ENCODE peak calls at places on chromosomes 4 and X, in six cellular contexts. Z, E, I, P, L and U are unnamed samples.

GRCh38 chr4:41661447-41662076 is 87.0 kb downstream of the PHOX2B start:
- DNase-seq in Z (peak; percentile 48), E (no peak), I (peak; percentile 24), P (peak; percentile 42), L (peak; percentile 50), U (peak; percentile 85)

GRCh38 chr4:118154643-118155042 is 120.4 kb downstream of the NDST3 start:
- DNase-seq in Z (peak; percentile 63), E (no peak), I (no peak), P (no peak), L (no peak), U (no peak)

GRCh38 chr4:81724925-81725329 is 253.2 kb upstream of the RASGEF1B start:
- DNase-seq in Z (no peak), E (no peak), I (peak; percentile 59), P (no peak), L (no peak), U (peak; percentile 68)

GRCh38 chr4:53015681-53016080 is 153.6 kb downstream of the RASL11B start:
- DNase-seq in Z (peak; percentile 81), E (no peak), I (no peak), P (peak; percentile 54), L (peak; percentile 46), U (no peak)

GRCh38 chr4:102429553-102429952 is 71.6 kb upstream of the NFKB1 start:
- DNase-seq in Z (peak; percentile 75), E (no peak), I (no peak), P (no peak), L (peak; percentile 90), U (no peak)

GRCh38 chrX:153766098-153766817 is 2.2 kb downstream of the PLXNB3 start:
- DNase-seq in Z (peak; percentile 71), E (no peak), I (peak; percentile 31), P (peak; percentile 39), L (peak; percentile 30), U (peak; percentile 85)

GRCh38 chrX:10612215-10612614 is 8.2 kb downstream of the MID1 start:
- DNase-seq in Z (peak; percentile 84), E (no peak), I (no peak), P (no peak), L (no peak), U (no peak)

GRCh38 chr4:152385551-152385950 is 150.3 kb downstream of the FBXW7 start:
- DNase-seq in Z (peak; percentile 31), E (no peak), I (no peak), P (no peak), L (no peak), U (no peak)

GRCh38 chr4:5780831-5781480 is 70.0 kb downstream of the EVC start:
- DNase-seq in Z (peak; percentile 72), E (no peak), I (no peak), P (no peak), L (no peak), U (no peak)

GRCh38 chr4:8820178-8821102 is 51.2 kb downstream of the HMX1 start:
- DNase-seq in Z (no peak), E (no peak), I (no peak), P (no peak), L (no peak), U (peak; percentile 0)

GRCh38 chr4:88219099-88219498 is 60.7 kb upstream of the ABCG2 start:
- DNase-seq in Z (peak; percentile 56), E (no peak), I (no peak), P (no peak), L (peak; percentile 45), U (no peak)

GRCh38 chr4:89586864-89587263 is 250.1 kb downstream of the SNCA start:
- DNase-seq in Z (peak; percentile 20), E (no peak), I (no peak), P (no peak), L (peak; percentile 1), U (no peak)

GRCh38 chr4:113641025-113641431 is 120.5 kb downstream of the CAMK2D start:
- DNase-seq in Z (no peak), E (no peak), I (no peak), P (no peak), L (peak; percentile 19), U (no peak)

GRCh38 chr4:72569719-72570235 is 756 bp upstream of the ADAMTS3 start:
- DNase-seq in Z (peak; percentile 17), E (no peak), I (no peak), P (no peak), L (no peak), U (no peak)